ENCODE peak calls at places on chromosomes 11 and 22, in five cellular contexts. W is sigmoid colon, Z is tibial nerve, Q is ovary, F is right lobe of liver. P is an unnamed sample.

GRCh38 chr22:49508561-49508960 is 319.1 kb downstream of the BRD1 start:
- DNase-seq in W (no peak), Z (no peak), Q (no peak), F (peak; percentile 8), P (no peak)

GRCh38 chr11:108135845-108136599 is 14.7 kb downstream of the ACAT1 start:
- DNase-seq in W (no peak), Z (no peak), Q (no peak), F (no peak), P (no peak)

GRCh38 chr11:16800382-16800781 is 61.9 kb downstream of the C11orf58 start:
- DNase-seq in W (no peak), Z (no peak), Q (no peak), F (no peak), P (no peak)

GRCh38 chr11:89583580-89583979 is 92.4 kb upstream of the NOX4 start:
- DNase-seq in W (no peak), Z (no peak), Q (no peak), F (no peak), P (no peak)

GRCh38 chr11:96254087-96254486 is 88.9 kb downstream of the MAML2 start:
- DNase-seq in W (no peak), Z (no peak), Q (no peak), F (no peak), P (no peak)

GRCh38 chr11:134469627-134470026 is 57.6 kb upstream of the B3GAT1 start:
- DNase-seq in W (no peak), Z (no peak), Q (no peak), F (no peak), P (no peak)

GRCh38 chr22:40023226-40023925 is 28.6 kb downstream of the FAM83F start:
- DNase-seq in W (no peak), Z (no peak), Q (no peak), F (no peak), P (no peak)

GRCh38 chr11:1757861-1758610 is 5.7 kb downstream of the CTSD start:
- DNase-seq in W (no peak), Z (no peak), Q (no peak), F (no peak), P (no peak)

GRCh38 chr22:49011379-49011768 is 816.3 kb downstream of the BRD1 start:
- DNase-seq in W (peak; percentile 25), Z (peak; percentile 1), Q (no peak), F (peak; percentile 15), P (peak; percentile 89)

GRCh38 chr11:109374032-109374431 is 48.0 kb upstream of the C11orf87 start:
- DNase-seq in W (no peak), Z (no peak), Q (no peak), F (no peak), P (no peak)

GRCh38 chr11:131499199-131499598 is 128.8 kb downstream of the NTM start:
- DNase-seq in W (no peak), Z (no peak), Q (no peak), F (no peak), P (no peak)

GRCh38 chr22:43164636-43165035 is 13.3 kb downstream of the TSPO start:
- DNase-seq in W (no peak), Z (no peak), Q (no peak), F (no peak), P (no peak)

GRCh38 chr11:103608566-103608965 is 427.9 kb upstream of the DDI1 start:
- DNase-seq in W (no peak), Z (no peak), Q (no peak), F (no peak), P (no peak)

GRCh38 chr11:111443640-111444039 is 64.6 kb upstream of the POU2AF1 start:
- DNase-seq in W (no peak), Z (no peak), Q (no peak), F (no peak), P (no peak)

GRCh38 chr11:5234390-5234834 is at the start of gene HBD:
- DNase-seq in W (no peak), Z (no peak), Q (no peak), F (no peak), P (no peak)

GRCh38 chr11:14446701-14447169 is 52.9 kb downstream of the COPB1 start:
- DNase-seq in W (no peak), Z (no peak), Q (no peak), F (no peak), P (no peak)

GRCh38 chr11:118048472-118049370 is 28.2 kb upstream of the TMPRSS4 start:
- DNase-seq in W (no peak), Z (no peak), Q (no peak), F (no peak), P (no peak)

GRCh38 chr11:128686745-128687177 is 7.1 kb upstream of the FLI1 start:
- DNase-seq in W (peak; percentile 70), Z (no peak), Q (no peak), F (no peak), P (no peak)

GRCh38 chr11:34262601-34263081 is 95.2 kb downstream of the ABTB2 start:
- DNase-seq in W (no peak), Z (no peak), Q (no peak), F (peak; percentile 67), P (no peak)

GRCh38 chr11:503179-503981 is 3.7 kb downstream of the RNH1 start:
- DNase-seq in W (peak; percentile 84), Z (no peak), Q (no peak), F (no peak), P (no peak)

GRCh38 chr11:27319065-27319464 is 44.0 kb downstream of the CCDC34 start:
- DNase-seq in W (no peak), Z (no peak), Q (no peak), F (no peak), P (no peak)

GRCh38 chr22:40213478-40213877 is 35.8 kb downstream of the TNRC6B start:
- DNase-seq in W (no peak), Z (no peak), Q (no peak), F (no peak), P (no peak)

GRCh38 chr22:48622891-48623545 is 1204.7 kb downstream of the BRD1 start:
- DNase-seq in W (no peak), Z (no peak), Q (no peak), F (no peak), P (no peak)

GRCh38 chr22:28930357-28931007 is 47.1 kb downstream of the ZNRF3 start:
- DNase-seq in W (no peak), Z (no peak), Q (no peak), F (no peak), P (no peak)

GRCh38 chr11:67285541-67286498 is 3.3 kb upstream of the ANKRD13D start:
- DNase-seq in W (peak; percentile 67), Z (no peak), Q (no peak), F (no peak), P (no peak)

GRCh38 chr11:128470081-128470480 is 117.3 kb downstream of the ETS1 start:
- DNase-seq in W (no peak), Z (no peak), Q (no peak), F (no peak), P (no peak)

GRCh38 chr11:83044958-83045712 is 26.6 kb downstream of the RAB30 start:
- DNase-seq in W (no peak), Z (no peak), Q (no peak), F (no peak), P (no peak)

GRCh38 chr22:24011735-24012068 is 598 bp downstream of the CABIN1 start:
- DNase-seq in W (no peak), Z (no peak), Q (no peak), F (no peak), P (no peak)

GRCh38 chr11:27913650-27914049 is 194.3 kb downstream of the KIF18A start:
- DNase-seq in W (no peak), Z (no peak), Q (no peak), F (no peak), P (no peak)

GRCh38 chr11:115872418-115872817 is 368.2 kb upstream of the CADM1 start:
- DNase-seq in W (no peak), Z (no peak), Q (no peak), F (no peak), P (no peak)

GRCh38 chr11:118618115-118618990 is 10.9 kb downstream of the PHLDB1 start:
- DNase-seq in W (peak; percentile 90), Z (peak; percentile 76), Q (peak; percentile 83), F (no peak), P (no peak)

GRCh38 chr11:96337541-96338530 is 5.2 kb downstream of the MAML2 start:
- DNase-seq in W (no peak), Z (no peak), Q (no peak), F (no peak), P (no peak)

GRCh38 chr11:24453129-24453723 is 43.6 kb upstream of the LUZP2 start:
- DNase-seq in W (no peak), Z (no peak), Q (no peak), F (no peak), P (no peak)

GRCh38 chr11:61281581-61282250 is 13.4 kb downstream of the VWCE start:
- DNase-seq in W (peak; percentile 71), Z (no peak), Q (peak; percentile 83), F (no peak), P (no peak)

GRCh38 chr11:33996498-33997454 is 54.8 kb upstream of the CAPRIN1 start:
- DNase-seq in W (peak; percentile 74), Z (peak; percentile 42), Q (peak; percentile 71), F (peak; percentile 78), P (no peak)

GRCh38 chr11:119874660-119875238 is 145.7 kb upstream of the NECTIN1 start:
- DNase-seq in W (no peak), Z (no peak), Q (no peak), F (no peak), P (no peak)

GRCh38 chr11:89203814-89204213 is 26.1 kb downstream of the TYR start:
- DNase-seq in W (no peak), Z (no peak), Q (no peak), F (no peak), P (no peak)

GRCh38 chr22:46071451-46072029 is 78.8 kb upstream of the PPARA start:
- DNase-seq in W (peak; percentile 97), Z (peak; percentile 93), Q (peak; percentile 97), F (peak; percentile 93), P (no peak)
- TF ChIP-seq POLR2A in W (no peak), Z (peak; percentile 70), Q (peak; percentile 48), F (peak; percentile 15), P (no peak)

DNA sequence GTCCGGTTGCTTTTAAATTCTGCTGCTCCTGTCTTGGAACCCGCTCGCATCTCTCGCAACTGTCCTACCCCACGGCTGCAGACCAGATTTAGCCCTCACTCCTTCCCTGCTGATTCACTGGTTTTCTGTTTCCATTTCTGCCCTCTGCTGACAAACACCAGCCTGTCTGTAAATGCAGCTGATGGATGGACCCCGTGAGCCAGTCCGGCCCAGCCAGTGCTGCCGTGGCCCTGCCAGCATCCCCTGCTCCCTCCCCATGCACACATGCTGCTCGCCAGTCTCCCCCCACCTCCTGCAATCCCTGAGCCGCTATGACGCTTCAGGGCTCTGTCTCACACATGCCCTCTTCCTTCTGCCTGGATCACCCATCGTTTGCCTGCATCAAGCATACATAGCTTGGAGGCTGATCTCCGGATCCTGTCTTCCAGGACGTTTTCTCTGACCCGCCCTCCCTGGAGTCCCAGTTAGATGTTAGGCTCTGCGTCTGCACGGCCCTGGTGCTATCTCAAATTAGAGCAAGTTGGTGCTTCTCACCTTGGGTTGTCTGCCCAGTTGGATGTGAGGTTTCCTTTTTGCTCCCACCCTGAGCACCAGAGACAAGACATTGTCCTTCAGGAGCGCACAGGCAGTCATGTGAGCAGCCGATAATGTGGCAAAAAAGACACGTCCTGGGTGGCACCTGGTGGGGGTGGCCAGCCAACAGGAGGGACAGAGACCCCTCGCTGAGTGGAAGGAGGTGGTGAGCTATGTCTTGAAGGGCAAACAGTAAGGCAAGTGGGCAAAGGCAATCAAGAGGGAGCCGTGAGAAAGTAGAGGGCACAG is 4.3 kb upstream of the ACR start:
- DNase-seq in W (peak; percentile 52), Z (peak; percentile 10), Q (peak; percentile 9), F (peak; percentile 42), P (no peak)
- H3K27me3 ChIP-seq in W (peaks cover 25% of the 10 kb centered on the region), Z (no peaks in the 10 kb centered on the region), Q (no peaks in the 10 kb centered on the region), F (no peaks in the 10 kb centered on the region), P (no peaks in the 10 kb centered on the region)

GRCh38 chr11:74311352-74311926 is at the start of gene P4HA3:
- DNase-seq in W (peak; percentile 81), Z (peak; percentile 20), Q (peak; percentile 48), F (peak; percentile 68), P (no peak)
- TF ChIP-seq CTCF in W (no peak), Z (no peak), Q (no peak), F (no peak), P (no peak)

GRCh38 chr22:37633693-37634504 is 5.6 kb upstream of the SH3BP1 start:
- DNase-seq in W (peak; percentile 95), Z (peak; percentile 74), Q (peak; percentile 91), F (peak; percentile 75), P (no peak)
- TF ChIP-seq POLR2A in W (no peak), Z (peak; percentile 9), Q (no peak), F (no peak), P (no peak)